ENCODE peak calls at places on chromosomes 13 and 19, in seven cellular contexts. Q is fibroblast of pulmonary artery, K is astrocyte of the spinal cord, P is H1, J is BJ, E is AG09309, M is foreskin fibroblast. B is an unnamed sample.

GRCh38 chr19:38650180-38650775 is 2.8 kb downstream of the ACTN4 start:
- DNase-seq in Q (no peak), K (no peak), P (no peak), J (no peak), E (no peak), M (no peak), B (no peak)

GRCh38 chr19:23971598-23971997 is 56.9 kb downstream of the ZNF726 start:
- DNase-seq in Q (no peak), K (no peak), P (no peak), J (no peak), E (no peak), M (no peak), B (no peak)

GRCh38 chr19:40603071-40603718 is 2.0 kb downstream of the LTBP4 start:
- DNase-seq in Q (peak), K (no peak), P (no peak), J (no peak), E (no peak), M (no peak), B (no peak)

GRCh38 chr13:40994581-40995230 is 24.4 kb downstream of the ELF1 start:
- DNase-seq in Q (no peak), K (no peak), P (no peak), J (no peak), E (no peak), M (no peak), B (no peak)

GRCh38 chr19:6062274-6062673 is 48.0 kb downstream of the RFX2 start:
- DNase-seq in Q (peak), K (peak), P (no peak), J (no peak), E (no peak), M (no peak), B (no peak)

GRCh38 chr19:10113592-10113963 is 2.1 kb downstream of the P2RY11 start:
- DNase-seq in Q (no peak), K (no peak), P (no peak), J (no peak), E (no peak), M (no peak), B (no peak)

GRCh38 chr13:104011505-104012270 is 945.5 kb upstream of the SLC10A2 start:
- DNase-seq in Q (no peak), K (peak), P (no peak), J (no peak), E (no peak), M (peak), B (no peak)

GRCh38 chr19:46761418-46761831 is 15.2 kb upstream of the STRN4 start:
- DNase-seq in Q (peak), K (peak), P (no peak), J (peak), E (no peak), M (peak), B (no peak)

GRCh38 chr13:45873491-45874360 is 22.2 kb upstream of the SIAH3 start:
- DNase-seq in Q (peak), K (peak), P (no peak), J (no peak), E (no peak), M (peak), B (no peak)

GRCh38 chr19:8158411-8159074 is 9.2 kb upstream of the FBN3 start:
- DNase-seq in Q (peak), K (peak), P (no peak), J (no peak), E (no peak), M (peak), B (peak)

GRCh38 chr19:48530044-48530720 is 18.5 kb upstream of the LMTK3 start:
- DNase-seq in Q (no peak), K (no peak), P (no peak), J (no peak), E (no peak), M (peak), B (no peak)

GRCh38 chr19:31351212-31352193 is 2.3 kb upstream of the TSHZ3 start:
- DNase-seq in Q (peak), K (peak), P (no peak), J (no peak), E (no peak), M (peak), B (no peak)

GRCh38 chr19:48645652-48646191 is at the start of gene CA11:
- DNase-seq in Q (no peak), K (no peak), P (no peak), J (no peak), E (no peak), M (peak), B (no peak)

GRCh38 chr19:50358483-50359431 is 6.7 kb downstream of the NAPSA start:
- DNase-seq in Q (peak), K (peak), P (no peak), J (no peak), E (no peak), M (peak), B (no peak)

GRCh38 chr13:84917252-84917878 is 881.9 kb downstream of the SLITRK6 start:
- DNase-seq in Q (peak), K (peak), P (no peak), J (peak), E (no peak), M (peak), B (no peak)

GRCh38 chr13:63288576-63288975 is 1872.9 kb upstream of the PCDH20 start:
- DNase-seq in Q (peak), K (peak), P (no peak), J (peak), E (peak), M (peak), B (no peak)

GRCh38 chr13:68030152-68030809 is 800.1 kb upstream of the PCDH9 start:
- DNase-seq in Q (no peak), K (no peak), P (no peak), J (no peak), E (no peak), M (no peak), B (no peak)

GRCh38 chr13:95564948-95565347 is 12.4 kb downstream of the CLDN10 start:
- DNase-seq in Q (peak), K (peak), P (no peak), J (peak), E (peak), M (peak), B (no peak)

GRCh38 chr13:113785051-113786010 is 26.3 kb downstream of the TMEM255B start:
- DNase-seq in Q (peak), K (peak), P (no peak), J (peak), E (peak), M (peak), B (peak)

GRCh38 chr19:55913643-55914268 is 18.4 kb downstream of the NLRP13 start:
- DNase-seq in Q (no peak), K (no peak), P (no peak), J (no peak), E (no peak), M (no peak), B (no peak)

GRCh38 chr19:16589917-16590316 is 17.7 kb upstream of the SLC35E1 start:
- DNase-seq in Q (no peak), K (no peak), P (no peak), J (no peak), E (no peak), M (no peak), B (no peak)

GRCh38 chr13:30334663-30335386 is 27.5 kb upstream of the KATNAL1 start:
- DNase-seq in Q (peak), K (peak), P (no peak), J (no peak), E (no peak), M (peak), B (no peak)

GRCh38 chr13:48731957-48732569 is 78.3 kb downstream of the CYSLTR2 start:
- DNase-seq in Q (peak), K (no peak), P (peak), J (no peak), E (no peak), M (peak), B (no peak)
- TF ChIP-seq CTCF in Q (peak), K (peak), P (peak), J (peak), E (peak), M (peak), B (peak)

DNA sequence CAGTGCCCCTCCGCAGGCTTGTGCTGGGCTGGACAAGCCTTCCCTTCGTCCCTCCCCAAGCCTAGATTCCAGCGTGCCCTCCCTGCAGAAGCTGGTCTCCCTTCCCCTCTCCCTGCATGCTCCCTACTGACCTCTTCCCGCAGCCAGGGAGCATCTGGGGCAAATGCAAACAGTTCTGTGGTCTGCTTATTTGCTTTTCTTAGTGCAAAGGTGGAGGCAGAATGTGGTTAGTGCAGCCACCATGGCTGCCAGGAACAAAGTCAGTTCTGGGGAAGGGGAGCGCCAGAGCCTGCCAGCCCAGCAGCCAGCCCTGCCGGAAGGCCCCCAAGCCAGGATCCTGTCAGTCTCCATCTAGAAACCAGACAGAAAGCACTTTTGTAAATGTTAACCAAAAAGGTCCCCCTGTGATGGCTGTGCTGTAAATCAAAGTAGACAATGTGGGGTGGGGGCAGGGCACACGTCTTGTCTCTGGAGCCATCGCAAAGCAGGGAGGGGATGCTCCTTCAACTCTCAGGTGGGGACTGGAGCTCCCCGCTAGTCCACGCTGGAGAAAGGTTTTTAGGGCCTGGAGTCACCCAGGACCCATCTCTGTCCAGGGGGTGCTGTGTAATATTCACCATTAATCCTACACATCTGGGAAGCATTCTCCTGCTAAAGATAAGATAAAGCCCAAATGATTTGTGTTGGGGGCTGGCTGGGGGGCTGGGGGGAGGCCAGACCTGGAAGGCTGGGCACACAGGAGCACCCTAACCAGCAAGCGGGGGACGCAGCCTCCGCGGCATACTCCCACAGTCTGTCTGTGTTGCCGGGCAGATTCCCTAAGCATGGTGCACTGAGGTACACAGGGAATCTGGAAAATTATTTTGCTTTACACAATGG is 30.9 kb downstream of the SERP2 start:
- DNase-seq in Q (no peak), K (no peak), P (no peak), J (no peak), E (no peak), M (no peak), B (no peak)
- H3K4me3 ChIP-seq in Q (no peak), K (no peak), P (peak), J (no peak), E (no peak), M (no peak), B (no peak)

DNA sequence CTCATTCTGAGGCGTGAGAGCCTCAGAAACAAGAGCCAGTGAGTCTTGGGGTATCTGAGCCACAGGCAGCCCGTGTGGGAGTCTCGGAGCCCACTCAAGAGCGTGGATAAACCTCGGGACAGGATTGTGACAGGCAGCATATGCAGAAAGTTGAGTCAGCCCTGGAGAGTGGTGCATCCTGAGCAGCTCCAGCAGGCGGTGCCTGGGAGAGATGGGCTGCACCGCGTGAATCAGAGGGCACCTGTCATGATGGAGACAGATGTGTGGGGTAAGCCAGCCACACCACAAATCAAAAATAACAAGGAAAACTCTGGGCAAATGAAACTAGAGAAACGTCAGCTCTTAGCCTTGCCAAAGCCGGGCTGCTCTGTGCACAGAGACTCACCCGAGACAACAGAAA is 30.0 kb upstream of the POP4 start:
- DNase-seq in Q (no peak), K (no peak), P (no peak), J (no peak), E (no peak), M (no peak), B (no peak)
- TF ChIP-seq CTCF in Q (no peak), K (no peak), P (no peak), J (no peak), E (no peak), M (no peak), B (no peak)

GRCh38 chr13:52845766-52846566 is 2.5 kb downstream of the PCDH8 start:
- DNase-seq in Q (peak), K (peak), P (no peak), J (no peak), E (no peak), M (peak), B (no peak)
- H3K4me3 ChIP-seq in Q (no peak), K (no peak), P (peak), J (no peak), E (no peak), M (no peak), B (no peak)

GRCh38 chr13:58960909-58961308 is 1202.8 kb downstream of the DIAPH3 start:
- DNase-seq in Q (peak), K (peak), P (no peak), J (no peak), E (no peak), M (no peak), B (no peak)
- TF ChIP-seq CTCF in Q (peak), K (peak), P (no peak), J (no peak), E (no peak), M (no peak), B (no peak)

GRCh38 chr19:2278504-2279158 is 3.3 kb downstream of the PEAK3 start:
- DNase-seq in Q (no peak), K (no peak), P (no peak), J (no peak), E (no peak), M (no peak), B (no peak)

GRCh38 chr19:2283835-2284507 is 2.0 kb upstream of the PEAK3 start:
- DNase-seq in Q (no peak), K (no peak), P (no peak), J (no peak), E (no peak), M (no peak), B (no peak)

GRCh38 chr19:2282862-2283237 is 875 bp upstream of the PEAK3 start:
- DNase-seq in Q (no peak), K (no peak), P (no peak), J (no peak), E (no peak), M (no peak), B (no peak)

GRCh38 chr19:2280633-2281264 is 1.2 kb downstream of the PEAK3 start:
- DNase-seq in Q (no peak), K (no peak), P (no peak), J (no peak), E (no peak), M (no peak), B (no peak)

DNA sequence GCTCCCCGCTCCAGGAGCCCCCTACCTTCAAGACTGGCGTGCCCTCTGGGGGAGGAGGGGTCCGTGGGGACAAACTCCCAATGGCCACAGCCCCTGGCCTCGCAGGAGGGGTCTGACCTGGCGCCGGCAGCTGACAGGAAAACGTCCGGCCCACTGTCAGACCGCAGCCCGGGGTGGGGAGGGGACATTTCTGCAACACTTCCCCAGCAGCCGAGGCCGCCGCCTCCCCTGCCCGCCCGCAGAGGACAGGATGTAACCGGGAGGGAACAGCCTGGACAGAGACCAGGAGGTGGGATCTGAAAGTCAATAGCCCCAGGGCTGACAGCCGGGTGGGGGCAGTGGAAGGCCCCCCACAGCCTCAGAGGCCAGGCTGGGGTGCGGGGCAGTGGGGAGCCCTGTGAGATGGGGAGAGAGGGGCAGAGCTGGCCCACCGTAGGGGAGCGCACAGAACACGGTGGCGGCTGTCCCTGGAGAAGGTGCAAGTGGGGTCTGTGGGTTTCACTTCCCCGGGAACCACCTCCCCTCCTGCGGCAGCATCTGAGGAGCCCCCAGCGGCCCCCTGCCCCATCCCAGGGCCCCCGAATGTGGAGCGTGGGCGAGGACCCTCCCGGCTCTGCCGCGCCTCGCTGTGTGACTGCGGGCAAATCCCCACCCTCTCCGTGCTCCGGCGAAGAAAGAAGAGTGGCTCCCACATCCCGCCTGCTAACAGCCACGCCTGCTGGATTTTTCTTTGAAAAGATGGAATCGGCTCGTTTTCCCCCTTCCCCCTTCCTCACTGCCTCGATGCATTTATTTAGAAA is at the start of gene PEAK3:
- DNase-seq in Q (peak), K (peak), P (no peak), J (no peak), E (no peak), M (peak), B (no peak)
- H3K4me3 ChIP-seq in Q (peak), K (peak), P (peak), J (peak), E (no peak), M (peak), B (peak)

GRCh38 chr13:110363009-110363408 is 55.9 kb downstream of the COL4A2 start:
- DNase-seq in Q (no peak), K (no peak), P (no peak), J (no peak), E (no peak), M (no peak), B (no peak)
- TF ChIP-seq CTCF in Q (peak), K (peak), P (peak), J (peak), E (no peak), M (no peak), B (no peak)

GRCh38 chr13:98549728-98550317 is 27.1 kb downstream of the STK24 start:
- DNase-seq in Q (no peak), K (peak), P (no peak), J (no peak), E (no peak), M (peak), B (no peak)
- H3K4me3 ChIP-seq in Q (no peak), K (no peak), P (no peak), J (no peak), E (no peak), M (no peak), B (no peak)